ENCODE peak calls at places on chromosomes 11 and 22, in five cellular contexts. I, O, S, U and Y are unnamed samples.

GRCh38 chr11:70270877-70271634 is 566 bp downstream of the PPFIA1 start:
- DNase-seq in I (peak; percentile 62), O (peak; percentile 3), S (peak; percentile 42), U (no peak), Y (no peak)

GRCh38 chr22:42645341-42645937 is 3.8 kb downstream of the CYB5R3 start:
- DNase-seq in I (no peak), O (no peak), S (no peak), U (no peak), Y (no peak)

GRCh38 chr22:43867839-43868652 is 5.7 kb upstream of the SULT4A1 start:
- DNase-seq in I (peak; percentile 16), O (peak; percentile 28), S (no peak), U (no peak), Y (no peak)

GRCh38 chr11:126088999-126089398 is 26.3 kb upstream of the CDON start:
- DNase-seq in I (no peak), O (no peak), S (no peak), U (no peak), Y (no peak)

GRCh38 chr22:46791201-46791731 is 28.8 kb downstream of the TBC1D22A start:
- DNase-seq in I (peak; percentile 92), O (no peak), S (peak; percentile 82), U (no peak), Y (no peak)

GRCh38 chr11:131033151-131033651 is 116.9 kb upstream of the SNX19 start:
- DNase-seq in I (no peak), O (peak; percentile 92), S (no peak), U (no peak), Y (no peak)

GRCh38 chr11:63015521-63016215 is at the start of gene SLC22A8:
- DNase-seq in I (no peak), O (no peak), S (no peak), U (no peak), Y (no peak)

GRCh38 chr22:37484115-37485005 is 1.8 kb downstream of the MFNG start:
- DNase-seq in I (peak; percentile 97), O (no peak), S (peak; percentile 74), U (no peak), Y (no peak)

GRCh38 chr22:22877523-22878210 is 9.9 kb upstream of the IGLL5 start:
- DNase-seq in I (peak; percentile 60), O (peak; percentile 11), S (peak; percentile 76), U (peak; percentile 70), Y (peak; percentile 84)

GRCh38 chr11:31958086-31958735 is 132.7 kb upstream of the RCN1 start:
- DNase-seq in I (peak; percentile 64), O (no peak), S (peak; percentile 38), U (no peak), Y (peak; percentile 86)

GRCh38 chr22:17980013-17980510 is 44.3 kb downstream of the MICAL3 start:
- DNase-seq in I (no peak), O (no peak), S (no peak), U (no peak), Y (no peak)